ENCODE peak calls at places on chromosome 13, in six cellular contexts. L is GM03348, I is astrocyte of the hippocampus, Z is thyroid gland, H is ACHN, Q is IMR-90. W is an unnamed sample.

GRCh38 chr13:110276553-110276950 is 30.4 kb downstream of the COL4A1 start:
- DNase-seq in Q (no peak), H (no peak), Z (no peak), L (no peak), I (no peak), W (no peak)

GRCh38 chr13:109715902-109716301 is 70.5 kb downstream of the IRS2 start:
- DNase-seq in I (peak), H (no peak), Q (peak), Z (no peak), L (peak), W (peak)

GRCh38 chr13:113654175-113654560 is 3.8 kb downstream of the ATP4B start:
- DNase-seq in H (no peak), Z (no peak), Q (no peak), L (no peak), I (no peak), W (no peak)

GRCh38 chr13:113904411-113904810 is 40.5 kb upstream of the GAS6 start:
- DNase-seq in I (peak), Q (peak), H (peak), L (peak), Z (no peak), W (no peak)

GRCh38 chr13:112185466-112185865 is 118.5 kb downstream of the SOX1 start:
- DNase-seq in H (no peak), Q (no peak), Z (no peak), I (no peak), L (no peak), W (no peak)

GRCh38 chr13:20708216-20708615 is 4.7 kb downstream of the IL17D start:
- DNase-seq in L (no peak), H (no peak), Q (no peak), I (no peak), Z (no peak), W (no peak)

GRCh38 chr13:112510002-112510780 is 77.8 kb downstream of the TUBGCP3 start:
- DNase-seq in Q (peak), Z (peak), H (peak), I (peak), L (peak), W (peak)

GRCh38 chr13:113967729-113968462 is 6.0 kb downstream of the C13orf46 start:
- DNase-seq in I (no peak), Q (no peak), L (no peak), H (no peak), Z (peak), W (no peak)

GRCh38 chr13:111852701-111853100 is 214.2 kb upstream of the SOX1 start:
- DNase-seq in H (no peak), I (no peak), Q (no peak), L (no peak), Z (no peak), W (no peak)